ENCODE peak calls at places on chromosomes 13 and 19, in seven cellular contexts. One of them, this sample, is unnamed.

GRCh38 chr13:66618702-66619101 is 611.4 kb downstream of the PCDH9 start:
- DNase-seq in uterus: no peak
- DNase-seq in AG10803: peak
- DNase-seq in body of pancreas: no peak
- DNase-seq in astrocyte of the spinal cord: peak
- DNase-seq in dorsolateral prefrontal cortex: no peak
- DNase-seq in progenitor cell of endocrine pancreas: no peak
- DNase-seq in this sample: no peak

GRCh38 chr19:2274937-2275535 is 6.9 kb downstream of the PEAK3 start:
- DNase-seq in uterus: peak
- DNase-seq in AG10803: peak
- DNase-seq in body of pancreas: peak
- DNase-seq in astrocyte of the spinal cord: peak
- DNase-seq in dorsolateral prefrontal cortex: peak
- DNase-seq in progenitor cell of endocrine pancreas: no peak
- DNase-seq in this sample: peak

GRCh38 chr13:61695147-61695546 is 279.5 kb upstream of the PCDH20 start:
- DNase-seq in uterus: no peak
- DNase-seq in AG10803: no peak
- DNase-seq in body of pancreas: no peak
- DNase-seq in astrocyte of the spinal cord: peak
- DNase-seq in dorsolateral prefrontal cortex: no peak
- DNase-seq in progenitor cell of endocrine pancreas: no peak
- DNase-seq in this sample: no peak

GRCh38 chr19:50361290-50362029 is 4.0 kb downstream of the NAPSA start:
- DNase-seq in uterus: no peak
- DNase-seq in AG10803: no peak
- DNase-seq in body of pancreas: no peak
- DNase-seq in astrocyte of the spinal cord: no peak
- DNase-seq in dorsolateral prefrontal cortex: no peak
- DNase-seq in progenitor cell of endocrine pancreas: no peak
- DNase-seq in this sample: no peak

GRCh38 chr13:58882556-58882955 is 1251.0 kb downstream of the PCDH17 start:
- DNase-seq in uterus: no peak
- DNase-seq in AG10803: no peak
- DNase-seq in body of pancreas: no peak
- DNase-seq in astrocyte of the spinal cord: no peak
- DNase-seq in dorsolateral prefrontal cortex: no peak
- DNase-seq in progenitor cell of endocrine pancreas: no peak
- DNase-seq in this sample: no peak

GRCh38 chr19:16778796-16779411 is 50.3 kb upstream of the SIN3B start:
- DNase-seq in uterus: peak
- DNase-seq in AG10803: peak
- DNase-seq in body of pancreas: peak
- DNase-seq in astrocyte of the spinal cord: peak
- DNase-seq in dorsolateral prefrontal cortex: no peak
- DNase-seq in progenitor cell of endocrine pancreas: no peak
- DNase-seq in this sample: peak

GRCh38 chr13:32278456-32278855 is 36.7 kb downstream of the ZAR1L start:
- DNase-seq in uterus: no peak
- DNase-seq in AG10803: peak
- DNase-seq in body of pancreas: no peak
- DNase-seq in astrocyte of the spinal cord: peak
- DNase-seq in dorsolateral prefrontal cortex: no peak
- DNase-seq in progenitor cell of endocrine pancreas: no peak
- DNase-seq in this sample: no peak

GRCh38 chr13:34156841-34157365 is 339.0 kb downstream of the RFC3 start:
- DNase-seq in uterus: peak
- DNase-seq in AG10803: peak
- DNase-seq in body of pancreas: peak
- DNase-seq in astrocyte of the spinal cord: peak
- DNase-seq in dorsolateral prefrontal cortex: peak
- DNase-seq in progenitor cell of endocrine pancreas: peak
- DNase-seq in this sample: no peak

GRCh38 chr19:58480481-58480830 is 4.3 kb downstream of the ZNF446 start:
- DNase-seq in uterus: no peak
- DNase-seq in AG10803: no peak
- DNase-seq in body of pancreas: no peak
- DNase-seq in astrocyte of the spinal cord: no peak
- DNase-seq in dorsolateral prefrontal cortex: no peak
- DNase-seq in progenitor cell of endocrine pancreas: no peak
- DNase-seq in this sample: no peak

GRCh38 chr19:47438793-47439220 is 19.5 kb upstream of the MEIS3 start:
- DNase-seq in uterus: no peak
- DNase-seq in AG10803: no peak
- DNase-seq in body of pancreas: no peak
- DNase-seq in astrocyte of the spinal cord: no peak
- DNase-seq in dorsolateral prefrontal cortex: no peak
- DNase-seq in progenitor cell of endocrine pancreas: no peak
- DNase-seq in this sample: no peak

GRCh38 chr19:16376649-16377048 is 52.0 kb downstream of the KLF2 start:
- DNase-seq in uterus: no peak
- DNase-seq in AG10803: no peak
- DNase-seq in body of pancreas: no peak
- DNase-seq in astrocyte of the spinal cord: no peak
- DNase-seq in dorsolateral prefrontal cortex: peak
- DNase-seq in progenitor cell of endocrine pancreas: no peak
- DNase-seq in this sample: peak

GRCh38 chr19:1455336-1456120 is 5.6 kb downstream of the APC2 start:
- DNase-seq in uterus: no peak
- DNase-seq in AG10803: peak
- DNase-seq in body of pancreas: peak
- DNase-seq in astrocyte of the spinal cord: no peak
- DNase-seq in dorsolateral prefrontal cortex: no peak
- DNase-seq in progenitor cell of endocrine pancreas: no peak
- DNase-seq in this sample: no peak

GRCh38 chr13:99018418-99019180 is 40.7 kb upstream of the DOCK9 start:
- DNase-seq in uterus: no peak
- DNase-seq in AG10803: peak
- DNase-seq in body of pancreas: no peak
- DNase-seq in astrocyte of the spinal cord: peak
- DNase-seq in dorsolateral prefrontal cortex: no peak
- DNase-seq in progenitor cell of endocrine pancreas: no peak
- DNase-seq in this sample: no peak

GRCh38 chr19:17302391-17303166 is 646 bp downstream of the ABHD8 start:
- DNase-seq in uterus: peak
- DNase-seq in AG10803: no peak
- DNase-seq in body of pancreas: peak
- DNase-seq in astrocyte of the spinal cord: no peak
- DNase-seq in dorsolateral prefrontal cortex: no peak
- DNase-seq in progenitor cell of endocrine pancreas: no peak
- DNase-seq in this sample: no peak

GRCh38 chr13:30145709-30146367 is 161.5 kb downstream of the KATNAL1 start:
- DNase-seq in uterus: no peak
- DNase-seq in AG10803: no peak
- DNase-seq in body of pancreas: no peak
- DNase-seq in astrocyte of the spinal cord: no peak
- DNase-seq in dorsolateral prefrontal cortex: no peak
- DNase-seq in progenitor cell of endocrine pancreas: no peak
- DNase-seq in this sample: no peak

GRCh38 chr13:41700790-41701310 is 243.5 kb downstream of the RGCC start:
- DNase-seq in uterus: no peak
- DNase-seq in AG10803: peak
- DNase-seq in body of pancreas: peak
- DNase-seq in astrocyte of the spinal cord: peak
- DNase-seq in dorsolateral prefrontal cortex: no peak
- DNase-seq in progenitor cell of endocrine pancreas: no peak
- DNase-seq in this sample: no peak

GRCh38 chr19:5594521-5594950 is 26.8 kb upstream of the TINCR start:
- DNase-seq in uterus: no peak
- DNase-seq in AG10803: no peak
- DNase-seq in body of pancreas: no peak
- DNase-seq in astrocyte of the spinal cord: no peak
- DNase-seq in dorsolateral prefrontal cortex: no peak
- DNase-seq in progenitor cell of endocrine pancreas: no peak
- DNase-seq in this sample: no peak

GRCh38 chr19:46069841-46070341 is 29.1 kb upstream of the IGFL4 start:
- DNase-seq in uterus: no peak
- DNase-seq in AG10803: peak
- DNase-seq in body of pancreas: no peak
- DNase-seq in astrocyte of the spinal cord: peak
- DNase-seq in dorsolateral prefrontal cortex: no peak
- DNase-seq in progenitor cell of endocrine pancreas: no peak
- DNase-seq in this sample: no peak

GRCh38 chr13:44884076-44884729 is 105.1 kb downstream of the NUFIP1 start:
- DNase-seq in uterus: no peak
- DNase-seq in AG10803: peak
- DNase-seq in body of pancreas: no peak
- DNase-seq in astrocyte of the spinal cord: peak
- DNase-seq in dorsolateral prefrontal cortex: no peak
- DNase-seq in progenitor cell of endocrine pancreas: no peak
- DNase-seq in this sample: no peak

GRCh38 chr19:12872941-12873890 is 8.0 kb downstream of the DNASE2 start:
- DNase-seq in uterus: no peak
- DNase-seq in AG10803: peak
- DNase-seq in body of pancreas: peak
- DNase-seq in astrocyte of the spinal cord: peak
- DNase-seq in dorsolateral prefrontal cortex: no peak
- DNase-seq in progenitor cell of endocrine pancreas: no peak
- DNase-seq in this sample: no peak

GRCh38 chr13:24097064-24097463 is 63.5 kb upstream of the SPATA13 start:
- DNase-seq in uterus: no peak
- DNase-seq in AG10803: peak
- DNase-seq in body of pancreas: no peak
- DNase-seq in astrocyte of the spinal cord: peak
- DNase-seq in dorsolateral prefrontal cortex: no peak
- DNase-seq in progenitor cell of endocrine pancreas: no peak
- DNase-seq in this sample: no peak

GRCh38 chr13:96112936-96113335 is 23.0 kb downstream of the HS6ST3 start:
- DNase-seq in uterus: no peak
- DNase-seq in AG10803: no peak
- DNase-seq in body of pancreas: no peak
- DNase-seq in astrocyte of the spinal cord: no peak
- DNase-seq in dorsolateral prefrontal cortex: no peak
- DNase-seq in progenitor cell of endocrine pancreas: no peak
- DNase-seq in this sample: no peak

GRCh38 chr13:96822900-96823299 is 171.4 kb downstream of the OXGR1 start:
- DNase-seq in uterus: no peak
- DNase-seq in AG10803: no peak
- DNase-seq in body of pancreas: peak
- DNase-seq in astrocyte of the spinal cord: no peak
- DNase-seq in dorsolateral prefrontal cortex: no peak
- DNase-seq in progenitor cell of endocrine pancreas: no peak
- DNase-seq in this sample: peak

GRCh38 chr13:79775830-79776229 is 294.9 kb downstream of the NDFIP2 start:
- DNase-seq in uterus: no peak
- DNase-seq in AG10803: peak
- DNase-seq in body of pancreas: peak
- DNase-seq in astrocyte of the spinal cord: peak
- DNase-seq in dorsolateral prefrontal cortex: no peak
- DNase-seq in progenitor cell of endocrine pancreas: no peak
- DNase-seq in this sample: peak

GRCh38 chr13:87821512-87821911 is 150.3 kb downstream of the SLITRK5 start:
- DNase-seq in uterus: no peak
- DNase-seq in AG10803: no peak
- DNase-seq in body of pancreas: no peak
- DNase-seq in astrocyte of the spinal cord: peak
- DNase-seq in dorsolateral prefrontal cortex: no peak
- DNase-seq in progenitor cell of endocrine pancreas: no peak
- DNase-seq in this sample: no peak

GRCh38 chr19:35544110-35544802 is 1.2 kb upstream of the TMEM147 start:
- DNase-seq in uterus: no peak
- DNase-seq in AG10803: no peak
- DNase-seq in body of pancreas: no peak
- DNase-seq in astrocyte of the spinal cord: no peak
- DNase-seq in dorsolateral prefrontal cortex: no peak
- DNase-seq in progenitor cell of endocrine pancreas: no peak
- DNase-seq in this sample: no peak

GRCh38 chr13:113789167-113789566 is 30.1 kb downstream of the TMEM255B start:
- DNase-seq in uterus: no peak
- DNase-seq in AG10803: no peak
- DNase-seq in body of pancreas: no peak
- DNase-seq in astrocyte of the spinal cord: no peak
- DNase-seq in dorsolateral prefrontal cortex: no peak
- DNase-seq in progenitor cell of endocrine pancreas: no peak
- DNase-seq in this sample: no peak

GRCh38 chr13:74444161-74444571 is 310.0 kb upstream of the KLF12 start:
- DNase-seq in uterus: no peak
- DNase-seq in AG10803: peak
- DNase-seq in body of pancreas: no peak
- DNase-seq in astrocyte of the spinal cord: peak
- DNase-seq in dorsolateral prefrontal cortex: no peak
- DNase-seq in progenitor cell of endocrine pancreas: no peak
- DNase-seq in this sample: no peak

GRCh38 chr19:20558011-20558410 is 7.6 kb downstream of the ZNF737 start:
- DNase-seq in uterus: no peak
- DNase-seq in AG10803: no peak
- DNase-seq in body of pancreas: peak
- DNase-seq in astrocyte of the spinal cord: no peak
- DNase-seq in dorsolateral prefrontal cortex: no peak
- DNase-seq in progenitor cell of endocrine pancreas: no peak
- DNase-seq in this sample: peak

GRCh38 chr13:27619711-27620376 is 485 bp downstream of the LNX2 start:
- DNase-seq in uterus: no peak
- DNase-seq in AG10803: peak
- DNase-seq in body of pancreas: no peak
- DNase-seq in astrocyte of the spinal cord: peak
- DNase-seq in dorsolateral prefrontal cortex: no peak
- DNase-seq in progenitor cell of endocrine pancreas: no peak
- DNase-seq in this sample: peak
- TF ChIP-seq CTCF in uterus: peak
- TF ChIP-seq CTCF in AG10803: peak
- TF ChIP-seq CTCF in body of pancreas: peak
- TF ChIP-seq CTCF in astrocyte of the spinal cord: no peak
- TF ChIP-seq CTCF in dorsolateral prefrontal cortex: no peak
- TF ChIP-seq CTCF in progenitor cell of endocrine pancreas: no peak
- TF ChIP-seq CTCF in this sample: no peak

DNA sequence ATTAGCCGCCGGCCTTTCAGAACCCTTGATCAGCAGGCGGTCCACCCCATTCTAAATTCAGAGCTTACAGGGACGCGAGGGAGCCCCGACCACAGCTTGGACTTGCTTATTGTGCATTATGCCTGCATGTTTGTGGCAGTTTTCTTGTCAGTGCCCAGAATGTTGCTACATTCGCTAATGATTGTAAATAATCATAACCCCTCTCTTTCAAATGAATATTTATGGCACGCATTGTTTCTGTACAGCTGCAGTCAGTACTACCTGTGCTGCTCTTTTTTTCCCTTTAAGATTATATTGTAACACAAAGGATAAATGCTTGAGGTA is 321 bp upstream of the VPS36 start:
- DNase-seq in uterus: no peak
- DNase-seq in AG10803: no peak
- DNase-seq in body of pancreas: no peak
- DNase-seq in astrocyte of the spinal cord: no peak
- DNase-seq in dorsolateral prefrontal cortex: no peak
- DNase-seq in progenitor cell of endocrine pancreas: no peak
- DNase-seq in this sample: no peak
- TF ChIP-seq CTCF in uterus: peak
- TF ChIP-seq CTCF in AG10803: no peak
- TF ChIP-seq CTCF in body of pancreas: peak
- TF ChIP-seq CTCF in astrocyte of the spinal cord: no peak
- TF ChIP-seq CTCF in dorsolateral prefrontal cortex: peak
- TF ChIP-seq CTCF in progenitor cell of endocrine pancreas: no peak
- TF ChIP-seq CTCF in this sample: peak

GRCh38 chr19:56120371-56121179 is 520 bp downstream of the ZNF787 start:
- DNase-seq in uterus: peak
- DNase-seq in AG10803: peak
- DNase-seq in body of pancreas: peak
- DNase-seq in astrocyte of the spinal cord: peak
- DNase-seq in dorsolateral prefrontal cortex: no peak
- DNase-seq in progenitor cell of endocrine pancreas: peak
- DNase-seq in this sample: peak
- TF ChIP-seq CTCF in uterus: no peak
- TF ChIP-seq CTCF in AG10803: peak
- TF ChIP-seq CTCF in body of pancreas: no peak
- TF ChIP-seq CTCF in astrocyte of the spinal cord: peak
- TF ChIP-seq CTCF in dorsolateral prefrontal cortex: no peak
- TF ChIP-seq CTCF in progenitor cell of endocrine pancreas: peak
- TF ChIP-seq CTCF in this sample: peak

GRCh38 chr19:19515764-19516519 is at the start of gene NDUFA13:
- DNase-seq in uterus: peak
- DNase-seq in AG10803: peak
- DNase-seq in body of pancreas: peak
- DNase-seq in astrocyte of the spinal cord: peak
- DNase-seq in dorsolateral prefrontal cortex: peak
- DNase-seq in progenitor cell of endocrine pancreas: peak
- DNase-seq in this sample: peak
- TF ChIP-seq CTCF in uterus: no peak
- TF ChIP-seq CTCF in AG10803: peak
- TF ChIP-seq CTCF in body of pancreas: no peak
- TF ChIP-seq CTCF in astrocyte of the spinal cord: no peak
- TF ChIP-seq CTCF in dorsolateral prefrontal cortex: no peak
- TF ChIP-seq CTCF in progenitor cell of endocrine pancreas: peak
- TF ChIP-seq CTCF in this sample: no peak

This sample was measured in endothelial cell.